ENCODE peak calls at places on chromosomes 3 and 15, in nine cellular contexts. V is activated T-cell treated with anti-CD3 and anti-CD28 coated beads, Interleukin-2, amount 50 U/mL, for 4 hours; O is lower lobe of right lung; P is ureter; R is RPMI7951; I is GM20000; C is iPS-NIHi11; S is amniotic stem cell; Z is stimulated activated naive B cell treated with anti-CD40 and anti-IgM and Interleukin-4, amounts not matched to agents 10 μg/mL and 1 μg/mL and 100 μg/mL, for 72 hours. J is an unnamed sample.

GRCh38 chr15:85473455-85473854 is 93.1 kb downstream of the AKAP13 start:
- DNase-seq in I (no peak), V (no peak), O (no peak), R (peak; percentile 65), P (no peak), C (no peak), Z (no peak), S (no peak), J (peak; percentile 50)

GRCh38 chr3:122077293-122078234 is 22.4 kb downstream of the CD86 start:
- DNase-seq in Z (peak; percentile 74), V (no peak), S (no peak), I (no peak), P (no peak), C (no peak), R (no peak), O (no peak), J (no peak)

GRCh38 chr3:112685435-112685834 is 44.5 kb upstream of the CCDC80 start:
- DNase-seq in I (no peak), C (no peak), Z (no peak), R (no peak), V (no peak), P (no peak), S (peak; percentile 81), O (no peak), J (peak; percentile 54)

GRCh38 chr3:54600441-54601204 is 327.2 kb downstream of the LRTM1 start:
- DNase-seq in I (no peak), R (no peak), Z (no peak), V (no peak), P (no peak), C (no peak), S (no peak), O (no peak), J (no peak)

GRCh38 chr15:26773917-26774316 is 1.1 kb upstream of the GABRB3 start:
- DNase-seq in P (no peak), Z (no peak), O (no peak), S (no peak), V (no peak), C (peak; percentile 60), I (no peak), R (no peak), J (no peak)

GRCh38 chr15:25864966-25865365 is 1.8 kb upstream of the ATP10A start:
- DNase-seq in S (no peak), O (no peak), I (no peak), C (no peak), R (no peak), V (no peak), P (no peak), Z (no peak), J (no peak)

GRCh38 chr15:92277776-92278175 is 115.9 kb upstream of the ST8SIA2 start:
- DNase-seq in R (peak; percentile 69), O (peak; percentile 47), V (no peak), C (peak; percentile 28), S (no peak), Z (no peak), P (no peak), I (no peak), J (peak; percentile 24)

GRCh38 chr3:142863965-142864924 is 24.6 kb downstream of the PCOLCE2 start:
- DNase-seq in P (no peak), I (no peak), O (no peak), C (no peak), S (no peak), R (peak; percentile 43), V (no peak), Z (no peak), J (no peak)

GRCh38 chr3:54756330-54756731 is 171.5 kb downstream of the LRTM1 start:
- DNase-seq in O (no peak), S (peak; percentile 42), Z (no peak), R (peak; percentile 72), V (no peak), C (no peak), P (no peak), I (no peak), J (no peak)

GRCh38 chr3:59608356-59608755 is 558.5 kb upstream of the CFAP20DC start:
- DNase-seq in Z (no peak), O (no peak), R (no peak), I (no peak), V (no peak), P (no peak), C (no peak), S (no peak), J (no peak)

GRCh38 chr3:17469520-17469919 is 272.9 kb downstream of the TBC1D5 start:
- DNase-seq in C (no peak), R (peak; percentile 16), Z (no peak), O (no peak), P (no peak), I (no peak), V (no peak), S (no peak), J (peak; percentile 7)

GRCh38 chr3:16512435-16513140 is 911 bp downstream of the RFTN1 start:
- DNase-seq in V (peak; percentile 30), O (peak; percentile 63), S (no peak), P (no peak), Z (peak; percentile 79), R (no peak), C (peak; percentile 31), I (peak; percentile 65), J (no peak)

GRCh38 chr3:48064292-48064829 is 48.1 kb upstream of the MAP4 start:
- DNase-seq in S (no peak), V (no peak), P (no peak), O (no peak), Z (no peak), C (no peak), R (peak; percentile 20), I (no peak), J (no peak)

GRCh38 chr3:16474304-16474703 is 39.2 kb downstream of the RFTN1 start:
- DNase-seq in V (no peak), C (no peak), I (no peak), S (no peak), Z (no peak), P (no peak), O (no peak), R (peak; percentile 79), J (peak; percentile 95)

GRCh38 chr3:45509038-45509767 is 85.3 kb upstream of the LIMD1 start:
- DNase-seq in O (no peak), R (peak; percentile 94), P (no peak), S (peak; percentile 81), V (no peak), Z (no peak), C (peak; percentile 28), I (no peak), J (peak; percentile 96)

GRCh38 chr3:45455040-45455439 is 66.7 kb downstream of the LARS2 start:
- DNase-seq in O (no peak), C (no peak), V (no peak), S (no peak), I (no peak), R (no peak), P (no peak), Z (no peak), J (no peak)

GRCh38 chr3:123508176-123508575 is 59.3 kb upstream of the ADCY5 start:
- DNase-seq in R (no peak), V (no peak), P (no peak), O (no peak), C (no peak), I (no peak), S (no peak), Z (no peak), J (no peak)

GRCh38 chr3:177441281-177441812 is 244.1 kb upstream of the TBL1XR1 start:
- DNase-seq in C (no peak), S (no peak), R (no peak), V (no peak), Z (no peak), I (no peak), P (no peak), O (no peak), J (no peak)

GRCh38 chr3:189982299-189982945 is 138.3 kb downstream of the P3H2 start:
- DNase-seq in Z (no peak), O (no peak), C (no peak), I (no peak), S (no peak), R (no peak), P (no peak), V (no peak), J (no peak)

GRCh38 chr3:38205472-38205805 is 40.1 kb downstream of the OXSR1 start:
- DNase-seq in P (no peak), O (no peak), R (no peak), S (no peak), I (no peak), Z (no peak), V (no peak), C (no peak), J (no peak)

GRCh38 chr15:87348746-87349145 is 907.8 kb downstream of the NTRK3 start:
- DNase-seq in V (no peak), C (no peak), R (peak; percentile 85), S (no peak), Z (no peak), O (no peak), P (no peak), I (no peak), J (peak; percentile 34)

GRCh38 chr3:108090701-108091497 is at the start of gene CD47:
- DNase-seq in O (peak; percentile 97), C (peak; percentile 99), P (peak; percentile 93), S (peak; percentile 52), V (peak; percentile 97), I (peak; percentile 98), R (peak; percentile 90), Z (peak; percentile 90), J (peak; percentile 79)

GRCh38 chr3:65412591-65412990 is 626.1 kb downstream of the MAGI1 start:
- DNase-seq in S (no peak), C (no peak), R (peak; percentile 25), Z (no peak), P (no peak), I (no peak), V (no peak), O (no peak), J (no peak)

J was measured in LHCN-M2.